ENCODE peak calls at places on chromosomes 5 and 9, in six cellular contexts. One of them, this sample, is unnamed.

GRCh38 chr5:125484272-125485002 is 738.0 kb upstream of the ZNF608 start:
- DNase-seq in left ventricle myocardium inferior: peak; percentile 69
- DNase-seq in effector memory CD4-positive, alpha-beta T cell: no peak
- DNase-seq in DND-41: no peak
- DNase-seq in GM23248: peak; percentile 82
- DNase-seq in WERI-Rb-1: no peak
- DNase-seq in this sample: peak; percentile 84

GRCh38 chr9:36793277-36793676 is 220.6 kb downstream of the MELK start:
- DNase-seq in left ventricle myocardium inferior: no peak
- DNase-seq in effector memory CD4-positive, alpha-beta T cell: no peak
- DNase-seq in DND-41: peak; percentile 7
- DNase-seq in GM23248: no peak
- DNase-seq in WERI-Rb-1: peak; percentile 49
- DNase-seq in this sample: no peak

GRCh38 chr9:35395076-35395675 is 94.7 kb upstream of the RUSC2 start:
- DNase-seq in left ventricle myocardium inferior: no peak
- DNase-seq in effector memory CD4-positive, alpha-beta T cell: no peak
- DNase-seq in DND-41: no peak
- DNase-seq in GM23248: no peak
- DNase-seq in WERI-Rb-1: no peak
- DNase-seq in this sample: no peak

GRCh38 chr5:68661237-68661636 is 432.6 kb upstream of the SLC30A5 start:
- DNase-seq in left ventricle myocardium inferior: no peak
- DNase-seq in effector memory CD4-positive, alpha-beta T cell: no peak
- DNase-seq in DND-41: peak; percentile 11
- DNase-seq in GM23248: peak; percentile 57
- DNase-seq in WERI-Rb-1: peak; percentile 38
- DNase-seq in this sample: peak; percentile 52

GRCh38 chr9:127895811-127896210 is 3.6 kb downstream of the ST6GALNAC6 start:
- DNase-seq in left ventricle myocardium inferior: no peak
- DNase-seq in effector memory CD4-positive, alpha-beta T cell: no peak
- DNase-seq in DND-41: no peak
- DNase-seq in GM23248: no peak
- DNase-seq in WERI-Rb-1: no peak
- DNase-seq in this sample: peak; percentile 18

GRCh38 chr9:130635721-130636647 is 28.4 kb upstream of the PRDM12 start:
- DNase-seq in left ventricle myocardium inferior: no peak
- DNase-seq in effector memory CD4-positive, alpha-beta T cell: no peak
- DNase-seq in DND-41: no peak
- DNase-seq in GM23248: no peak
- DNase-seq in WERI-Rb-1: no peak
- DNase-seq in this sample: no peak

GRCh38 chr5:116795189-116795588 is 220.6 kb upstream of the SEMA6A start:
- DNase-seq in left ventricle myocardium inferior: no peak
- DNase-seq in effector memory CD4-positive, alpha-beta T cell: no peak
- DNase-seq in DND-41: no peak
- DNase-seq in GM23248: no peak
- DNase-seq in WERI-Rb-1: no peak
- DNase-seq in this sample: no peak

GRCh38 chr9:12416736-12417135 is 276.4 kb upstream of the TYRP1 start:
- DNase-seq in left ventricle myocardium inferior: no peak
- DNase-seq in effector memory CD4-positive, alpha-beta T cell: no peak
- DNase-seq in DND-41: no peak
- DNase-seq in GM23248: no peak
- DNase-seq in WERI-Rb-1: peak; percentile 29
- DNase-seq in this sample: no peak

GRCh38 chr9:133204993-133205336 is 4.1 kb downstream of the OBP2B start:
- DNase-seq in left ventricle myocardium inferior: no peak
- DNase-seq in effector memory CD4-positive, alpha-beta T cell: no peak
- DNase-seq in DND-41: no peak
- DNase-seq in GM23248: no peak
- DNase-seq in WERI-Rb-1: no peak
- DNase-seq in this sample: no peak

GRCh38 chr9:128011071-128011817 is 30.5 kb upstream of the EEIG1 start:
- DNase-seq in left ventricle myocardium inferior: peak; percentile 37
- DNase-seq in effector memory CD4-positive, alpha-beta T cell: no peak
- DNase-seq in DND-41: no peak
- DNase-seq in GM23248: no peak
- DNase-seq in WERI-Rb-1: no peak
- DNase-seq in this sample: no peak

GRCh38 chr5:67065237-67065636 is 131.4 kb downstream of the CD180 start:
- DNase-seq in left ventricle myocardium inferior: no peak
- DNase-seq in effector memory CD4-positive, alpha-beta T cell: no peak
- DNase-seq in DND-41: no peak
- DNase-seq in GM23248: no peak
- DNase-seq in WERI-Rb-1: no peak
- DNase-seq in this sample: no peak

GRCh38 chr9:93682155-93682968 is 106.0 kb downstream of the PHF2 start:
- DNase-seq in left ventricle myocardium inferior: peak; percentile 60
- DNase-seq in effector memory CD4-positive, alpha-beta T cell: no peak
- DNase-seq in DND-41: peak; percentile 64
- DNase-seq in GM23248: peak; percentile 71
- DNase-seq in WERI-Rb-1: peak; percentile 88
- DNase-seq in this sample: peak; percentile 82

GRCh38 chr5:32455311-32455710 is 10.8 kb upstream of the ZFR start:
- DNase-seq in left ventricle myocardium inferior: no peak
- DNase-seq in effector memory CD4-positive, alpha-beta T cell: no peak
- DNase-seq in DND-41: no peak
- DNase-seq in GM23248: no peak
- DNase-seq in WERI-Rb-1: no peak
- DNase-seq in this sample: no peak

GRCh38 chr9:110672873-110673508 is 4.4 kb downstream of the MUSK start:
- DNase-seq in left ventricle myocardium inferior: no peak
- DNase-seq in effector memory CD4-positive, alpha-beta T cell: no peak
- DNase-seq in DND-41: no peak
- DNase-seq in GM23248: no peak
- DNase-seq in WERI-Rb-1: no peak
- DNase-seq in this sample: no peak

GRCh38 chr5:164302533-164303235 is 797.3 kb downstream of the MAT2B start:
- DNase-seq in left ventricle myocardium inferior: no peak
- DNase-seq in effector memory CD4-positive, alpha-beta T cell: no peak
- DNase-seq in DND-41: no peak
- DNase-seq in GM23248: no peak
- DNase-seq in WERI-Rb-1: no peak
- DNase-seq in this sample: no peak

GRCh38 chr5:130164966-130165365 is 260.7 kb downstream of the CHSY3 start:
- DNase-seq in left ventricle myocardium inferior: no peak
- DNase-seq in effector memory CD4-positive, alpha-beta T cell: no peak
- DNase-seq in DND-41: no peak
- DNase-seq in GM23248: peak; percentile 21
- DNase-seq in WERI-Rb-1: no peak
- DNase-seq in this sample: no peak

GRCh38 chr9:119074017-119074416 is 295.2 kb downstream of the BRINP1 start:
- DNase-seq in left ventricle myocardium inferior: no peak
- DNase-seq in effector memory CD4-positive, alpha-beta T cell: no peak
- DNase-seq in DND-41: peak; percentile 3
- DNase-seq in GM23248: no peak
- DNase-seq in WERI-Rb-1: no peak
- DNase-seq in this sample: no peak

GRCh38 chr5:1293416-1293996 is 1.4 kb downstream of the TERT start:
- DNase-seq in left ventricle myocardium inferior: no peak
- DNase-seq in effector memory CD4-positive, alpha-beta T cell: no peak
- DNase-seq in DND-41: no peak
- DNase-seq in GM23248: no peak
- DNase-seq in WERI-Rb-1: peak; percentile 10
- DNase-seq in this sample: no peak

GRCh38 chr5:178651046-178651810 is 24.4 kb upstream of the CLK4 start:
- DNase-seq in left ventricle myocardium inferior: no peak
- DNase-seq in effector memory CD4-positive, alpha-beta T cell: no peak
- DNase-seq in DND-41: no peak
- DNase-seq in GM23248: peak; percentile 79
- DNase-seq in WERI-Rb-1: no peak
- DNase-seq in this sample: no peak

GRCh38 chr9:91151014-91151740 is 210.5 kb downstream of the AUH start:
- DNase-seq in left ventricle myocardium inferior: no peak
- DNase-seq in effector memory CD4-positive, alpha-beta T cell: no peak
- DNase-seq in DND-41: peak; percentile 48
- DNase-seq in GM23248: peak; percentile 79
- DNase-seq in WERI-Rb-1: no peak
- DNase-seq in this sample: no peak

GRCh38 chr5:79938468-79938867 is 52.6 kb downstream of the MTX3 start:
- DNase-seq in left ventricle myocardium inferior: no peak
- DNase-seq in effector memory CD4-positive, alpha-beta T cell: no peak
- DNase-seq in DND-41: no peak
- DNase-seq in GM23248: no peak
- DNase-seq in WERI-Rb-1: peak; percentile 43
- DNase-seq in this sample: no peak

GRCh38 chr5:40486437-40487270 is 193.1 kb upstream of the PTGER4 start:
- DNase-seq in left ventricle myocardium inferior: no peak
- DNase-seq in effector memory CD4-positive, alpha-beta T cell: peak; percentile 40
- DNase-seq in DND-41: peak; percentile 49
- DNase-seq in GM23248: no peak
- DNase-seq in WERI-Rb-1: no peak
- DNase-seq in this sample: no peak

GRCh38 chr5:142107729-142108431 is 699 bp upstream of the NDFIP1 start:
- DNase-seq in left ventricle myocardium inferior: no peak
- DNase-seq in effector memory CD4-positive, alpha-beta T cell: no peak
- DNase-seq in DND-41: no peak
- DNase-seq in GM23248: no peak
- DNase-seq in WERI-Rb-1: no peak
- DNase-seq in this sample: no peak
- H3K4me3 ChIP-seq in left ventricle myocardium inferior: peak overlapping the region; percentile 81
- H3K4me3 ChIP-seq in effector memory CD4-positive, alpha-beta T cell: no peak overlapping the region
- H3K4me3 ChIP-seq in DND-41: no peak overlapping the region
- H3K4me3 ChIP-seq in GM23248: peak overlapping the region; percentile 94
- H3K4me3 ChIP-seq in WERI-Rb-1: peak overlapping the region; percentile 98
- H3K4me3 ChIP-seq in this sample: no peak overlapping the region

DNA sequence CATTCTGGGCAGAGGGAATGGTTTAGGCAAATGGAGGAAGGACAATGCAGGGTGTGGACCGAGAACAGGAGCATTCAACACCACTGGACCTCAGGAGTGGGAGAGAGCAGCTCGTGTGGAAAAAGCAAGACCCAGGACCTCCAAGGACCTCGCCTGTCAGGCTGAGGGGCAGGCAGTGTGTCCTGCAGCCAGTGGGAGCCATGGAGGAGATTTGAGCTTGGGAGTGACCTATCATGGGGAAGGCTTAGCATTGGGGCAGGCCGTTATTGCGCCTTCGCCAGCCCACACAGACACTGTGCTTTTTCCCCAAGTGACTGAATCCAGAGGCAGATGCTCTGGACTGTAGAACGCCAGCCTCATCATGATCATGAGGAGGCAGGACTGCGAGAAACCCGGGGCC is 3.2 kb downstream of the CDHR2 start:
- DNase-seq in left ventricle myocardium inferior: no peak
- DNase-seq in effector memory CD4-positive, alpha-beta T cell: no peak
- DNase-seq in DND-41: no peak
- DNase-seq in GM23248: no peak
- DNase-seq in WERI-Rb-1: no peak
- DNase-seq in this sample: no peak
- H3K4me3 ChIP-seq in left ventricle myocardium inferior: no peak overlapping the region
- H3K4me3 ChIP-seq in effector memory CD4-positive, alpha-beta T cell: no peak overlapping the region
- H3K4me3 ChIP-seq in DND-41: no peak overlapping the region
- H3K4me3 ChIP-seq in GM23248: no peak overlapping the region
- H3K4me3 ChIP-seq in WERI-Rb-1: no peak overlapping the region
- H3K4me3 ChIP-seq in this sample: no peak overlapping the region

GRCh38 chr9:2158111-2158610 is 143.0 kb downstream of the SMARCA2 start:
- DNase-seq in left ventricle myocardium inferior: peak; percentile 38
- DNase-seq in effector memory CD4-positive, alpha-beta T cell: peak; percentile 21
- DNase-seq in DND-41: peak; percentile 55
- DNase-seq in GM23248: peak; percentile 80
- DNase-seq in WERI-Rb-1: no peak
- DNase-seq in this sample: peak; percentile 55

GRCh38 chr9:2158729-2159128 is 143.6 kb downstream of the SMARCA2 start:
- DNase-seq in left ventricle myocardium inferior: no peak
- DNase-seq in effector memory CD4-positive, alpha-beta T cell: no peak
- DNase-seq in DND-41: no peak
- DNase-seq in GM23248: peak; percentile 8
- DNase-seq in WERI-Rb-1: no peak
- DNase-seq in this sample: no peak

GRCh38 chr9:2161661-2162060 is 146.5 kb downstream of the SMARCA2 start:
- DNase-seq in left ventricle myocardium inferior: no peak
- DNase-seq in effector memory CD4-positive, alpha-beta T cell: no peak
- DNase-seq in DND-41: no peak
- DNase-seq in GM23248: no peak
- DNase-seq in WERI-Rb-1: no peak
- DNase-seq in this sample: no peak

GRCh38 chr9:2157277-2158105 is 142.3 kb downstream of the SMARCA2 start:
- DNase-seq in left ventricle myocardium inferior: peak; percentile 24
- DNase-seq in effector memory CD4-positive, alpha-beta T cell: no peak
- DNase-seq in DND-41: peak; percentile 54
- DNase-seq in GM23248: peak; percentile 92
- DNase-seq in WERI-Rb-1: no peak
- DNase-seq in this sample: peak; percentile 68

DNA sequence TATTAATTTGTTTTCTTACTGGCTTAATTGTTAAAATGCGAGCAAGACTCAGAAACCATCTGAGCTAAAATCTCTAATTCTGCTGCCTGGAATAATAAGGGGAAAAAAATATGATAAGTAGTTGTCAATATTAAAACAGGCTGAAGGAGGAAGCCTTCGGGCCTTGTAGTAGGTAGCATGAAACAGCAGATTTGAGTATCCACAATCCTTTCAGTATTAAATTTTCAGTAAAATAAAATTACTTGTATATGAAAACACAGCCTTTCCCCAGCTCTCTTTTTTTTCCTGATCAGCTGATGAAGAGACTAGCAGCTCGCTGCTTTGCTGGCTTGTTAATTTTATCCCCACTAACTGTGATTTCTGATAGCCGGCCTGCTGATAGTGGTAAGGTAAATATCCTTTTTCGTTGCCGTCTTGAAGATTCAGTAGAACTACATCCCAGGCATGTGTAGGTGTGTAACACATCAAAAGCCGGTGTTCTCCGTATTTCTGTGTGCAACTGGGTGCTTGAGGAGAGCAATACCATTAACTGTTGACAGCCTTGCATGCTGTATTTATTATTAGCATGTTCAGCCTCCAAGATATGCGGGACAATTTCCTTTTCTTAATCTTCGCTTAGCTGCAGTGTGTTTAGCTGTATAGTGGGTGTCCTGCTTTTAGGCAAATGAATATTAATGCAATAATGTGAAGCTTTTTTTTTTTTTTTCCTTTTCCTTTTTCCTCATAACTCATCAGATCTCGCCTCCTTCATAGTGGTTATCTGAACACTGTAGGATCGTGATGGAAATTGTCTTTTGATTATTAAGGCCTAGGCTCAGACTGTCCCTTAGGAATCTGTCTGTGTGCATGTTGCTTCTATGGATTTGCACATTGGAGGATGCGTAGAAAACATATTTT is 144.6 kb downstream of the SMARCA2 start:
- DNase-seq in left ventricle myocardium inferior: no peak
- DNase-seq in effector memory CD4-positive, alpha-beta T cell: no peak
- DNase-seq in DND-41: no peak
- DNase-seq in GM23248: peak; percentile 54
- DNase-seq in WERI-Rb-1: no peak
- DNase-seq in this sample: no peak
- H3K4me3 ChIP-seq in left ventricle myocardium inferior: peak overlapping the region; percentile 68
- H3K4me3 ChIP-seq in effector memory CD4-positive, alpha-beta T cell: no peak overlapping the region
- H3K4me3 ChIP-seq in DND-41: no peak overlapping the region
- H3K4me3 ChIP-seq in GM23248: peak overlapping the region; percentile 76
- H3K4me3 ChIP-seq in WERI-Rb-1: no peak overlapping the region
- H3K4me3 ChIP-seq in this sample: peak overlapping the region; percentile 47

DNA sequence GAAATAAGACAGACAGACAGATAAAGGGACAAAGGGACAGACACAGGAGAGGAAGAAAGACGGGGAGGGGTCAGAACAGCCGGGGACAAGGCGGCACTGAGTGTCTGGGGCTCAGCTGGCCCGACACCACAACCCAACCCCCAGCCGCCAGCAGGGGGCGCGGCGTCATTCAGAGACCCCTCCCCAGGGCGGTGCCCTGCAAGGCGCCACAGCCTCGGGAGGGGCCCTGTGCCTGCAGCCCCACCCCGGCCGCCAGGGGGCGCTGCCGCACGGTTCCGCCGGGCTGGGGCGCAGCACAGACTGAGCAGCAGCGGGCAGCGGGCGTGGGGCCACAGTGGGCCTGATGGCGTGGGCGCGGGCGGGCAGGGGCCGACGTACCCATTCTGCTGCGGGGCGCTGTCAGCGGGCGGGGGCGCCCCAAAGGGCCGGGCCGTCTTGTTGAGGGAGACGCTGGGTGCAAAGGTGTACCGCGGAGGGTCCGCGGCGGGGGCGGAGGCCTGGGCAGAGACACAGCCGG is 5.9 kb downstream of the PDLIM7 start:
- DNase-seq in left ventricle myocardium inferior: no peak
- DNase-seq in effector memory CD4-positive, alpha-beta T cell: no peak
- DNase-seq in DND-41: peak; percentile 44
- DNase-seq in GM23248: peak; percentile 57
- DNase-seq in WERI-Rb-1: peak; percentile 81
- DNase-seq in this sample: peak; percentile 78
- H3K4me3 ChIP-seq in left ventricle myocardium inferior: no peak overlapping the region
- H3K4me3 ChIP-seq in effector memory CD4-positive, alpha-beta T cell: no peak overlapping the region
- H3K4me3 ChIP-seq in DND-41: no peak overlapping the region
- H3K4me3 ChIP-seq in GM23248: no peak overlapping the region
- H3K4me3 ChIP-seq in WERI-Rb-1: no peak overlapping the region
- H3K4me3 ChIP-seq in this sample: no peak overlapping the region